ENCODE peak calls at places on chromosomes 5 and 9, in four cellular contexts. One of them, this sample, is unnamed. For H3K27me3, the result is how much of the 10 kb centered on the place peaks cover.

GRCh38 chr5:75051217-75051751 is 1.1 kb downstream of the GCNT4 start:
- DNase-seq in uterus: no peak
- DNase-seq in ovary: no peak
- DNase-seq in pancreas: no peak
- DNase-seq in this sample: no peak

GRCh38 chr9:16029796-16030363 is 477.0 kb downstream of the CCDC171 start:
- DNase-seq in pancreas: no peak
- DNase-seq in ovary: no peak
- DNase-seq in uterus: no peak
- DNase-seq in this sample: no peak

GRCh38 chr9:107905313-107906027 is 415.9 kb upstream of the KLF4 start:
- DNase-seq in ovary: no peak
- DNase-seq in pancreas: no peak
- DNase-seq in uterus: no peak
- DNase-seq in this sample: no peak

GRCh38 chr9:110142868-110143866 is 64.8 kb downstream of the C9orf152 start:
- DNase-seq in ovary: no peak
- DNase-seq in uterus: no peak
- DNase-seq in pancreas: no peak
- DNase-seq in this sample: no peak

GRCh38 chr5:92504346-92504745 is 1076.7 kb downstream of the NR2F1-AS1 start:
- DNase-seq in ovary: no peak
- DNase-seq in uterus: no peak
- DNase-seq in pancreas: no peak
- DNase-seq in this sample: no peak

GRCh38 chr5:132237670-132238069 is 10.0 kb upstream of the P4HA2 start:
- DNase-seq in pancreas: no peak
- DNase-seq in ovary: peak
- DNase-seq in uterus: peak
- DNase-seq in this sample: no peak

GRCh38 chr5:27523629-27524028 is 485.2 kb upstream of the CDH9 start:
- DNase-seq in uterus: no peak
- DNase-seq in pancreas: peak
- DNase-seq in ovary: no peak
- DNase-seq in this sample: no peak

GRCh38 chr9:86185872-86186271 is 73.6 kb downstream of the C9orf153 start:
- DNase-seq in uterus: no peak
- DNase-seq in ovary: no peak
- DNase-seq in pancreas: no peak
- DNase-seq in this sample: no peak

GRCh38 chr5:154934881-154935280 is 3.1 kb downstream of the GEMIN5 start:
- DNase-seq in uterus: no peak
- DNase-seq in ovary: no peak
- DNase-seq in pancreas: no peak
- DNase-seq in this sample: no peak

GRCh38 chr9:34994429-34995287 is 5.1 kb downstream of the DNAJB5 start:
- DNase-seq in uterus: peak
- DNase-seq in ovary: no peak
- DNase-seq in pancreas: no peak
- DNase-seq in this sample: no peak

GRCh38 chr9:87381746-87382145 is 115.9 kb upstream of the DAPK1 start:
- DNase-seq in pancreas: no peak
- DNase-seq in ovary: no peak
- DNase-seq in uterus: no peak
- DNase-seq in this sample: no peak

GRCh38 chr9:129412814-129413536 is 207.9 kb downstream of the C9orf50 start:
- DNase-seq in ovary: peak
- DNase-seq in pancreas: peak
- DNase-seq in uterus: peak
- DNase-seq in this sample: peak

GRCh38 chr5:154309361-154309725 is 118.8 kb downstream of the GALNT10 start:
- DNase-seq in uterus: no peak
- DNase-seq in pancreas: no peak
- DNase-seq in ovary: no peak
- DNase-seq in this sample: no peak

GRCh38 chr5:142690641-142691040 is 4.8 kb upstream of the FGF1 start:
- DNase-seq in ovary: no peak
- DNase-seq in uterus: no peak
- DNase-seq in pancreas: no peak
- DNase-seq in this sample: no peak

GRCh38 chr9:91500509-91501011 is 76.9 kb upstream of the NFIL3 start:
- DNase-seq in uterus: peak
- DNase-seq in pancreas: no peak
- DNase-seq in ovary: peak
- DNase-seq in this sample: no peak

GRCh38 chr9:79912641-79913040 is 340.9 kb downstream of the TLE4 start:
- DNase-seq in ovary: no peak
- DNase-seq in pancreas: no peak
- DNase-seq in uterus: no peak
- DNase-seq in this sample: no peak

GRCh38 chr9:128127568-128127989 is at the start of gene PTGES2:
- DNase-seq in uterus: peak
- DNase-seq in pancreas: peak
- DNase-seq in ovary: peak
- DNase-seq in this sample: peak

GRCh38 chr9:121118266-121118665 is 43.5 kb downstream of the CNTRL start:
- DNase-seq in ovary: no peak
- DNase-seq in pancreas: no peak
- DNase-seq in uterus: no peak
- DNase-seq in this sample: no peak

GRCh38 chr9:121123816-121124536 is 49.2 kb downstream of the CNTRL start:
- DNase-seq in pancreas: no peak
- DNase-seq in uterus: no peak
- DNase-seq in ovary: no peak
- DNase-seq in this sample: no peak

GRCh38 chr9:121122450-121123032 is 47.8 kb downstream of the CNTRL start:
- DNase-seq in pancreas: no peak
- DNase-seq in ovary: no peak
- DNase-seq in uterus: no peak
- DNase-seq in this sample: no peak

GRCh38 chr9:121120386-121120785 is 45.6 kb downstream of the CNTRL start:
- DNase-seq in pancreas: no peak
- DNase-seq in ovary: no peak
- DNase-seq in uterus: no peak
- DNase-seq in this sample: no peak

GRCh38 chr9:121121582-121122087 is 46.9 kb downstream of the CNTRL start:
- DNase-seq in uterus: peak
- DNase-seq in ovary: peak
- DNase-seq in pancreas: peak
- DNase-seq in this sample: peak
- H3K27me3 ChIP-seq in uterus: under half
- H3K27me3 ChIP-seq in ovary: under half
- H3K27me3 ChIP-seq in pancreas: under half
- H3K27me3 ChIP-seq in this sample: under half

GRCh38 chr5:3597727-3598082 is 2.1 kb downstream of the IRX1 start:
- DNase-seq in pancreas: no peak
- DNase-seq in ovary: no peak
- DNase-seq in uterus: no peak
- DNase-seq in this sample: no peak

GRCh38 chr5:3597002-3597726 is 1.5 kb downstream of the IRX1 start:
- DNase-seq in uterus: no peak
- DNase-seq in ovary: no peak
- DNase-seq in pancreas: no peak
- DNase-seq in this sample: no peak

GRCh38 chr5:3595102-3595961 is at the start of gene IRX1:
- DNase-seq in ovary: no peak
- DNase-seq in pancreas: peak
- DNase-seq in uterus: no peak
- DNase-seq in this sample: no peak

GRCh38 chr5:3594514-3595101 is 1.0 kb upstream of the IRX1 start:
- DNase-seq in uterus: no peak
- DNase-seq in pancreas: peak
- DNase-seq in ovary: no peak
- DNase-seq in this sample: no peak

DNA sequence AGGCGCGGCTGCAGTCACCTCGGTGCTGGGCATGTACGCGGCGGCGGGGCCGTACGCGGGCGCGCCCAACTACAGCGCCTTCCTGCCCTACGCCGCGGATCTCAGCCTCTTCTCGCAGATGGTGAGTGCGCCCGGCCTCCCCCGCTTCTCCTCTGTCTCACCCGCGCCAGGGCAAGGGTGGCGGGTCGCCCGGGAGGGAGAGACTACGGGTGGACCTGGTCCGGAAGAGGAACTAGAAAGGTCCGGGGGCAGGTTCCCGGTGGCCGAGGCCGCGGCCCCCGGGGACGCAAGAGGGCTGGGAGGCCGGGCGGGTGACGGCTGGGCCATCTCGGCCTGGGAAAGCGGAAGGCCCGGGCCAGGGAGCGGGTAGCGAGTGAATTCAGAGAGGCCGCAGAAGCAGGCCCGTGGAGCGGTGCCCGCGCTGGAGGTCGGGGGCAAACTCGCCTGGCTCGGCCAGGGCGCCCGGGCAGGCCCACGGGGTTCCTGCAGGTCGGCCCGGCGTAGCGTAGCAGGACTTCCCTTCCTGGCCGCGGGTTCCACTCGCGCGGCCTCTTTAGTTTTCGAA is 711 bp downstream of the IRX1 start:
- DNase-seq in pancreas: peak
- DNase-seq in ovary: no peak
- DNase-seq in uterus: no peak
- DNase-seq in this sample: no peak
- H3K27me3 ChIP-seq in pancreas: under half
- H3K27me3 ChIP-seq in ovary: under half
- H3K27me3 ChIP-seq in uterus: half or more
- H3K27me3 ChIP-seq in this sample: half or more

GRCh38 chr9:132237481-132237880 is 75.6 kb downstream of the NTNG2 start:
- DNase-seq in ovary: no peak
- DNase-seq in uterus: no peak
- DNase-seq in pancreas: no peak
- DNase-seq in this sample: no peak

GRCh38 chr9:132239999-132240859 is 78.4 kb downstream of the NTNG2 start:
- DNase-seq in ovary: peak
- DNase-seq in uterus: no peak
- DNase-seq in pancreas: peak
- DNase-seq in this sample: no peak

GRCh38 chr9:132239518-132239917 is 77.7 kb downstream of the NTNG2 start:
- DNase-seq in pancreas: no peak
- DNase-seq in uterus: no peak
- DNase-seq in ovary: no peak
- DNase-seq in this sample: no peak

GRCh38 chr9:132238026-132238972 is 76.4 kb downstream of the NTNG2 start:
- DNase-seq in pancreas: peak
- DNase-seq in ovary: no peak
- DNase-seq in uterus: no peak
- DNase-seq in this sample: no peak

DNA sequence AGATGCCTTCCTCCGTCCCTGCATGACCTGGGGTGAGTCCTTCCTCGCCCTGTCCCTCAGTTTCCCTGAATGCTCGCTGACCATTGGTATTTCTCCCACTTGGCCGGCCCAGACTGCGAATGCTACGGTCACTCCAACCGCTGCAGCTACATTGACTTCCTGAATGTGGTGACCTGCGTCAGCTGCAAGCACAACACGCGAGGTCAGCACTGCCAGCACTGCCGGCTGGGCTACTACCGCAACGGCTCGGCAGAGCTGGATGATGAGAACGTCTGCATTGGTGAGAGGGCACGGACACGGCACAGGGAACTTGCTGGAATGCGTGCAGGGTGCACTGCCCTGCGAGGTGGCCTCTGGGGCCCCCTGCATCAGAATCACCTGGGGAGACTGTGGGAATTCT is 77.1 kb downstream of the NTNG2 start:
- DNase-seq in ovary: no peak
- DNase-seq in pancreas: peak
- DNase-seq in uterus: no peak
- DNase-seq in this sample: no peak
- H3K27me3 ChIP-seq in ovary: under half
- H3K27me3 ChIP-seq in pancreas: under half
- H3K27me3 ChIP-seq in uterus: under half
- H3K27me3 ChIP-seq in this sample: under half

GRCh38 chr9:136189394-136190236 is 15.3 kb downstream of the LHX3 start:
- DNase-seq in ovary: no peak
- DNase-seq in pancreas: peak
- DNase-seq in uterus: no peak
- DNase-seq in this sample: no peak
- H3K27me3 ChIP-seq in ovary: under half
- H3K27me3 ChIP-seq in pancreas: under half
- H3K27me3 ChIP-seq in uterus: under half
- H3K27me3 ChIP-seq in this sample: under half

GRCh38 chr5:138696501-138696900 is 56.7 kb upstream of the CTNNA1 start:
- DNase-seq in ovary: no peak
- DNase-seq in uterus: no peak
- DNase-seq in pancreas: no peak
- DNase-seq in this sample: no peak
- H3K27me3 ChIP-seq in ovary: under half
- H3K27me3 ChIP-seq in uterus: under half
- H3K27me3 ChIP-seq in pancreas: under half
- H3K27me3 ChIP-seq in this sample: half or more

GRCh38 chr5:51371052-51371451 is 12.2 kb upstream of the ISL1 start:
- DNase-seq in uterus: no peak
- DNase-seq in pancreas: no peak
- DNase-seq in ovary: no peak
- DNase-seq in this sample: no peak

GRCh38 chr5:51376504-51376903 is 6.7 kb upstream of the ISL1 start:
- DNase-seq in ovary: no peak
- DNase-seq in uterus: no peak
- DNase-seq in pancreas: no peak
- DNase-seq in this sample: no peak

GRCh38 chr5:51377151-51378060 is 5.8 kb upstream of the ISL1 start:
- DNase-seq in pancreas: no peak
- DNase-seq in ovary: no peak
- DNase-seq in uterus: no peak
- DNase-seq in this sample: no peak

GRCh38 chr5:51375084-51375483 is 8.2 kb upstream of the ISL1 start:
- DNase-seq in uterus: no peak
- DNase-seq in ovary: no peak
- DNase-seq in pancreas: no peak
- DNase-seq in this sample: no peak

DNA sequence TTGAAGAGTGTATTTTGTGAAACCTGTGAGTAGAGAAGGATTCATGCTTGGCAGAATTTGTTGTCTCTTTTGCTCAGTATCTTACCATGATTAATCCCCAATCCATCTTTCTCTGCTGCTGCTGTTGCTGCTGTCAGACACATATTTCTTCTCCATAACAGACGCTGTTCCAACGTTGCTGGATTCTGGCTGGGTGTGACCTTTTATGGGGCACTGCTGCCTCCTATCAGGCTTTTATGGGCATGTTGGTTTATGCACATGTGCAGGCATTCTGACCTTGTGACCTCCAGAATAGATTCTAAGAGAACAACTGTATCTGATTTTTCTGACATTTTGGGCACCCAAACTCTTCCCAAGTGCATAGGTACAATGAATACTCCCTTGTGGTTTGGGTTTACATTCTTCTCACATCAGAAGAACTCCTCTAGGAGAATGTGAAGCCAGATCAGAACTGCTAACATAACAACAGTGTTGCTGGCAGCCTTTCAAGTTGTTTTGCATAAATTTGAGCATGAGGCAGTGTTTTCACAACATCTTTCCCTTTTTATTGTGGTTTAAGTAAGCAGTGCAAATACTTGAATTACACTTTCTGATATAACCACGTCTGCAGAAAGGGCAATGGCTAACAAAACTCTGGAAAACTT is 9.2 kb upstream of the ISL1 start:
- DNase-seq in ovary: no peak
- DNase-seq in pancreas: no peak
- DNase-seq in uterus: no peak
- DNase-seq in this sample: no peak
- H3K27me3 ChIP-seq in ovary: under half
- H3K27me3 ChIP-seq in pancreas: under half
- H3K27me3 ChIP-seq in uterus: under half
- H3K27me3 ChIP-seq in this sample: under half

GRCh38 chr9:2602704-2603116 is 18.9 kb upstream of the VLDLR start:
- DNase-seq in ovary: no peak
- DNase-seq in pancreas: no peak
- DNase-seq in uterus: no peak
- DNase-seq in this sample: no peak
- H3K27me3 ChIP-seq in ovary: under half
- H3K27me3 ChIP-seq in pancreas: under half
- H3K27me3 ChIP-seq in uterus: under half
- H3K27me3 ChIP-seq in this sample: under half

This sample was measured in CD4-positive, alpha-beta T cell.